ENCODE peak calls at places on chromosome 15, in eight cellular contexts. A is foreskin fibroblast; X is thoracic aorta; H is KG1; F is activated naive CD4-positive, alpha-beta T cell treated with anti-CD3 and anti-CD28 coated beads, Interleukin-2, amount 50 U/mL, for 72 hours; C is lower leg skin; Q is retina; L is stimulated activated CD8-positive, alpha-beta memory T cell treated with anti-CD3 and anti-CD28 coated beads, Interleukin-4, amount 100 ng/mL, for 1 hour. O is an unnamed sample.

GRCh38 chr15:38549222-38549621 is 15.4 kb downstream of the RASGRP1 start:
- DNase-seq in L (no peak), Q (no peak), C (no peak), H (no peak), A (peak), X (no peak), F (no peak), O (no peak)

GRCh38 chr15:85383470-85384148 is 3.2 kb downstream of the AKAP13 start:
- DNase-seq in L (no peak), C (no peak), A (no peak), F (no peak), Q (no peak), X (no peak), H (no peak), O (no peak)

GRCh38 chr15:66838671-66839239 is 136.7 kb downstream of the SMAD6 start:
- DNase-seq in Q (no peak), L (no peak), F (no peak), X (no peak), H (no peak), C (no peak), A (peak), O (no peak)

GRCh38 chr15:58179206-58179605 is 41.0 kb downstream of the AQP9 start:
- DNase-seq in H (no peak), X (no peak), C (no peak), L (no peak), A (peak), Q (no peak), F (no peak), O (no peak)

GRCh38 chr15:85405467-85405866 is 25.1 kb downstream of the AKAP13 start:
- DNase-seq in Q (no peak), F (no peak), A (no peak), H (no peak), C (no peak), L (no peak), X (no peak), O (no peak)

GRCh38 chr15:78840661-78841060 is 29.4 kb upstream of the ADAMTS7 start:
- DNase-seq in Q (no peak), L (no peak), X (no peak), A (no peak), C (peak), F (no peak), H (no peak), O (no peak)

GRCh38 chr15:96160800-96161199 is 169.7 kb upstream of the NR2F2 start:
- DNase-seq in C (no peak), L (no peak), H (no peak), X (no peak), Q (no peak), F (no peak), A (no peak), O (no peak)

GRCh38 chr15:89999676-90000174 is 1.4 kb upstream of the ZNF710 start:
- DNase-seq in L (no peak), H (no peak), C (no peak), F (no peak), A (peak), X (no peak), Q (peak), O (no peak)

GRCh38 chr15:45588199-45588910 is 1.2 kb downstream of the BLOC1S6 start:
- DNase-seq in L (no peak), H (no peak), A (peak), F (no peak), Q (no peak), X (no peak), C (no peak), O (no peak)

GRCh38 chr15:45521596-45522167 is 873 bp downstream of the SLC30A4 start:
- DNase-seq in X (no peak), F (peak), Q (no peak), C (no peak), H (no peak), L (no peak), A (peak), O (no peak)

GRCh38 chr15:51077565-51078153 is 17.0 kb downstream of the TNFAIP8L3 start:
- DNase-seq in X (no peak), C (no peak), Q (peak), L (no peak), A (peak), F (peak), H (no peak), O (no peak)

GRCh38 chr15:68494573-68495105 is 62.7 kb upstream of the ITGA11 start:
- DNase-seq in A (no peak), H (no peak), Q (no peak), C (no peak), F (no peak), L (no peak), X (no peak), O (no peak)